ENCODE peak calls at places on chromosomes 7 and 10, in five cellular contexts. K, J, D, F and Z are unnamed samples.

GRCh38 chr10:28503114-28503513 is 29.8 kb upstream of the WAC start:
- DNase-seq in D (peak; percentile 57), J (no peak), F (no peak), K (no peak), Z (no peak)

GRCh38 chr7:3106353-3106752 is 62.7 kb upstream of the CARD11 start:
- DNase-seq in J (no peak), D (no peak), K (no peak), F (no peak), Z (no peak)

GRCh38 chr10:89160339-89160738 is 46.8 kb downstream of the CH25H start:
- DNase-seq in J (no peak), F (no peak), K (no peak), D (no peak), Z (no peak)

GRCh38 chr7:146492017-146492416 is 375.4 kb downstream of the CNTNAP2 start:
- DNase-seq in F (no peak), J (no peak), D (no peak), K (no peak), Z (no peak)

GRCh38 chr10:3741688-3742461 is 43.1 kb downstream of the KLF6 start:
- DNase-seq in D (no peak), J (no peak), F (no peak), K (no peak), Z (no peak)

GRCh38 chr10:81943583-81943982 is 68.6 kb downstream of the NRG3 start:
- DNase-seq in K (no peak), F (no peak), J (no peak), D (no peak), Z (no peak)

GRCh38 chr10:109966961-109967738 is 40.6 kb upstream of the ADD3 start:
- DNase-seq in J (no peak), F (no peak), D (no peak), K (peak; percentile 50), Z (no peak)

GRCh38 chr7:81175291-81175942 is 256.6 kb upstream of the SEMA3C start:
- DNase-seq in F (no peak), D (peak; percentile 74), J (no peak), K (no peak), Z (no peak)

GRCh38 chr7:136549756-136550155 is 318.7 kb upstream of the CHRM2 start:
- DNase-seq in J (no peak), F (no peak), K (no peak), D (no peak), Z (no peak)

GRCh38 chr10:124579003-124579384 is 117.4 kb downstream of the LHPP start:
- DNase-seq in K (no peak), D (peak; percentile 32), F (no peak), J (no peak), Z (no peak)

GRCh38 chr7:140653319-140654108 is 12.9 kb upstream of the DENND2A start:
- DNase-seq in J (no peak), D (peak; percentile 71), K (peak; percentile 83), F (peak; percentile 20), Z (no peak)